ENCODE peak calls at places on chromosomes 16 and 17, in four cellular contexts. Q, A, Z and X are unnamed samples.
A peak's percentile ranks its signal among the peaks of the same experiment; 100 is the strongest.

GRCh38 chr17:66190738-66191606 is 961 bp downstream of the CEP112 start:
- DNase-seq in Q (no peak), A (no peak), Z (no peak), X (peak; percentile 79)

GRCh38 chr16:87369796-87370719 is 13.5 kb downstream of the FBXO31 start:
- DNase-seq in Q (no peak), A (no peak), Z (no peak), X (no peak)

GRCh38 chr16:75570351-75571104 is 4.3 kb downstream of the GABARAPL2 start:
- DNase-seq in Q (no peak), A (no peak), Z (no peak), X (no peak)

GRCh38 chr17:33944412-33944811 is 310.7 kb upstream of the CCL2 start:
- DNase-seq in Q (no peak), A (no peak), Z (no peak), X (no peak)

GRCh38 chr17:78538033-78538776 is 39.0 kb downstream of the DNAH17 start:
- DNase-seq in Q (no peak), A (peak; percentile 32), Z (no peak), X (no peak)

GRCh38 chr17:72351884-72352346 is 231.1 kb downstream of the SOX9 start:
- DNase-seq in Q (peak; percentile 54), A (peak; percentile 30), Z (peak; percentile 51), X (no peak)

GRCh38 chr17:55149485-55149884 is 115.3 kb upstream of the HLF start:
- DNase-seq in Q (no peak), A (no peak), Z (no peak), X (no peak)

GRCh38 chr17:34892864-34893263 is 68.4 kb downstream of the CCT6B start:
- DNase-seq in Q (peak; percentile 78), A (peak; percentile 59), Z (peak; percentile 77), X (no peak)

GRCh38 chr16:75754126-75754525 is 27.8 kb upstream of the CPHXL start:
- DNase-seq in Q (no peak), A (no peak), Z (no peak), X (peak; percentile 45)

GRCh38 chr17:10276436-10276835 is 78.0 kb upstream of the GAS7 start:
- DNase-seq in Q (no peak), A (no peak), Z (no peak), X (no peak)

GRCh38 chr17:52419256-52419655 is 260.7 kb upstream of the CA10 start:
- DNase-seq in Q (no peak), A (no peak), Z (no peak), X (no peak)

GRCh38 chr16:10338426-10338825 is 47.4 kb upstream of the ATF7IP2 start:
- DNase-seq in Q (no peak), A (no peak), Z (no peak), X (no peak)

GRCh38 chr16:24747425-24747824 is 18.0 kb downstream of the TNRC6A start:
- DNase-seq in Q (no peak), A (no peak), Z (no peak), X (no peak)

GRCh38 chr17:2980904-2981246 is 82.5 kb downstream of the OR1D5 start:
- DNase-seq in Q (peak; percentile 17), A (no peak), Z (no peak), X (no peak)

GRCh38 chr17:2977157-2977556 is 86.2 kb downstream of the OR1D5 start:
- DNase-seq in Q (no peak), A (no peak), Z (no peak), X (peak; percentile 64)

GRCh38 chr17:2982854-2983636 is 80.4 kb downstream of the OR1D5 start:
- DNase-seq in Q (peak; percentile 20), A (no peak), Z (no peak), X (peak; percentile 89)

GRCh38 chr17:2980211-2980903 is 83.0 kb downstream of the OR1D5 start:
- DNase-seq in Q (peak; percentile 22), A (no peak), Z (no peak), X (no peak)

GRCh38 chr17:2981325-2981724 is 82.1 kb downstream of the OR1D5 start:
- DNase-seq in Q (peak; percentile 19), A (no peak), Z (no peak), X (no peak)
- H3K56ac ChIP-seq in Q (no peak overlapping the region), A (no peak overlapping the region), Z (no peak overlapping the region), X (no peak overlapping the region)

DNA sequence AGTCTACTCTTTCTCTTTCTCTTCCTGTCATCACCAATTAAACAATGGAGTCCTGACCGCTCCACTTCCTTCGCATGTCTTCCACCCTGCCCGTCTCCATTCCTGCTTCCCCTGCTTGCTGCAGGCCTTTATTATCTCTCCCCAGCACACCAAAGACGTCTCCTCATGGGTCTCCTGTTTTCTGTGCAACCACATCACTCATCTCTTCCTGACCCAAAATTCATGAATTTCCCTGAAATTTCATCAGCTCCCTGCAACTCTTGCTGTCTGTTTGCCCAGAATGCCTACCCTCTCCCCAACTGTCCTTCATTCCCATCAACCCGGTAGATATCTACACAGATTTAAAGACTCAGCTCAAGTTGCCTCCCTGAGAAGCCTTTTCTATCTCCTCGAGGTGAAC is 76.7 kb upstream of the ALOX12 start:
- DNase-seq in Q (no peak), A (no peak), Z (no peak), X (no peak)
- H3K56ac ChIP-seq in Q (no peak overlapping the region), A (no peak overlapping the region), Z (no peak overlapping the region), X (no peak overlapping the region)

DNA sequence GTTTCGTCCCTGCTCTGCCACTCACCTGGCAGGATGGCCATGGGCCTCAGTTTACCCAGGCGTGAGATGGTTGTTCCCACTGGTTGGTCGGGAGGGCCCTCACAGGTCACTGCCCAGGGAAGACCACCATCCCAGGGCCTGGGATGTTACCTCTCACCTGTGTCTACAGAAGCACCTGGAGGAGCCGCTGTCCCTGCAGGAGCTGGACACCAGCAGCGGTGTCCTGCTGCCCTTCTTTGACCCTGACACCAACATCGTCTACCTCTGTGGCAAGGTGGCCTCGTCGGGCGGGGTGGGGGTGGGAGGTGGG is 4.1 kb downstream of the CORO1A start:
- DNase-seq in Q (no peak), A (no peak), Z (no peak), X (no peak)
- H3K56ac ChIP-seq in Q (no peak overlapping the region), A (no peak overlapping the region), Z (no peak overlapping the region), X (no peak overlapping the region)

GRCh38 chr16:80936410-80936809 is 70.3 kb downstream of the CMC2 start:
- DNase-seq in Q (no peak), A (no peak), Z (peak; percentile 13), X (peak; percentile 16)

GRCh38 chr16:80935691-80936090 is 71.0 kb downstream of the CMC2 start:
- DNase-seq in Q (no peak), A (no peak), Z (peak; percentile 1), X (no peak)

GRCh38 chr16:80938035-80938927 is 68.4 kb downstream of the CMC2 start:
- DNase-seq in Q (no peak), A (peak; percentile 66), Z (no peak), X (peak; percentile 94)

GRCh38 chr16:80938928-80939260 is 67.8 kb downstream of the CMC2 start:
- DNase-seq in Q (no peak), A (no peak), Z (no peak), X (no peak)

GRCh38 chr16:80940069-80940856 is 66.4 kb downstream of the CMC2 start:
- DNase-seq in Q (no peak), A (no peak), Z (no peak), X (peak; percentile 15)
- H3K56ac ChIP-seq in Q (no peak overlapping the region), A (no peak overlapping the region), Z (no peak overlapping the region), X (no peak overlapping the region)

GRCh38 chr17:1977583-1978395 is 47.3 kb downstream of the RTN4RL1 start:
- DNase-seq in Q (peak; percentile 84), A (peak; percentile 83), Z (peak; percentile 81), X (no peak)

GRCh38 chr17:1979182-1979980 is 45.8 kb downstream of the RTN4RL1 start:
- DNase-seq in Q (no peak), A (no peak), Z (no peak), X (no peak)

GRCh38 chr17:1976683-1977064 is 48.5 kb downstream of the RTN4RL1 start:
- DNase-seq in Q (no peak), A (no peak), Z (no peak), X (no peak)

GRCh38 chr17:1980665-1981250 is 44.4 kb downstream of the RTN4RL1 start:
- DNase-seq in Q (no peak), A (no peak), Z (no peak), X (no peak)

DNA sequence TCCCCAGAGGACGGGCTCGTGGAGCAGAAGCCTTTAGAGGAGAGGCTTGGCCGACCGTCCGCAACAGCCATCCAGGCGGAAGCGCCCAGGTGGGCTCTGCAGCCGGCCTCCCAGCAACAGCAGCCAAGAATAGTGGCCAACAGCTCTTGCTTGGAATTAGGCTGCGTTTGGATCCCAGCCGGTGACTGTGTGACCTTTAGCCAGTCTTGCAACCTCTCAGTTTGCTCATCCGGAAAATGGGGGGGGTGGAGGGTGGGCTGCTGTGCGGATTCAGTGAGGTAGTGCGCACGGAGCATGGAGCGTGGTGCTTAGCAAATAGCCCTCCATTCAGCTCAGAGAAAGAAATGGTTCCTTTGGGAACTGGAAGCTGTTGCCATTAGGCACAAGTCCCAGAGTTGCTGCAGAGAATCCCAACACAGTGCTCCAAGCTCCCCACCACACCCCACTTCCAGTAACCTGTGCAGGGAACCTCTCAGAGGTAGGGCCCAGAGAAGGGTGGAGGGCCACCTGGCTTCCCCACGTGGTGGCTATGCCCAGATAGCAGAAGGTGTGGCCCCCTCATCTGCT is 46.7 kb downstream of the RTN4RL1 start:
- DNase-seq in Q (no peak), A (no peak), Z (no peak), X (no peak)
- H3K56ac ChIP-seq in Q (no peak overlapping the region), A (no peak overlapping the region), Z (no peak overlapping the region), X (no peak overlapping the region)

GRCh38 chr17:58527949-58528348 is 13.5 kb upstream of the MTMR4 start:
- DNase-seq in Q (no peak), A (peak; percentile 67), Z (no peak), X (peak; percentile 46)
- H3K56ac ChIP-seq in Q (no peak overlapping the region), A (peak overlapping the region; percentile 19), Z (no peak overlapping the region), X (no peak overlapping the region)

GRCh38 chr16:26770547-26770946 is 296.2 kb upstream of the C16orf82 start:
- DNase-seq in Q (no peak), A (no peak), Z (no peak), X (no peak)

GRCh38 chr16:26777821-26778220 is 288.9 kb upstream of the C16orf82 start:
- DNase-seq in Q (no peak), A (no peak), Z (no peak), X (no peak)

DNA sequence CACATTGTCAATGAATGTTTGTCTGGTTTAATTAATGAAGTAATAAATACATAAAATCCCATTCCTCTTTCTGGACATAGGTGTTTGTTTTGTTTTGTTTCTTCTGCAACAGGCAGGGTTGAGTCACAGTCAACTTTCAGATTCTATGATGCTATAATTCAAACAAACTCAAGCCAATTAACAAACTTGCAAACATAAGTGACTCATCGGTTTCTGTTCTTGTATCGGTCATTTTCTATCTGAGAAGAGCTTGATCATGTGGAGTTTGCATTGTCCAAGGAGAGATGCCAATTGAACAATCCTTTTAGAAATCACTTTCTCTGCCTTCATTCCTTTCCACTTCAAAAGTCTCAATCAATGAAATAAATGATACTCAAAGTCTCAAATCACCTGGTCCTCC is 294.2 kb upstream of the C16orf82 start:
- DNase-seq in Q (no peak), A (no peak), Z (no peak), X (no peak)
- H3K56ac ChIP-seq in Q (no peak overlapping the region), A (no peak overlapping the region), Z (no peak overlapping the region), X (no peak overlapping the region)

GRCh38 chr17:42809250-42809649 is 10.6 kb downstream of the CNTD1 start:
- DNase-seq in Q (no peak), A (no peak), Z (no peak), X (peak; percentile 93)
- H3K56ac ChIP-seq in Q (no peak overlapping the region), A (no peak overlapping the region), Z (no peak overlapping the region), X (no peak overlapping the region)